ENCODE peak calls at places on chromosomes 5 and 9, in four cellular contexts. Q, B, T and P are unnamed samples.

GRCh38 chr9:77019010-77019809 is at the start of gene FOXB2:
- DNase-seq in Q (no peak), B (no peak), T (no peak), P (no peak)

GRCh38 chr5:35443803-35444595 is 173.7 kb upstream of the SPEF2 start:
- DNase-seq in Q (no peak), B (no peak), T (no peak), P (no peak)

GRCh38 chr9:129580211-129580915 is 40.5 kb downstream of the C9orf50 start:
- DNase-seq in Q (no peak), B (no peak), T (no peak), P (no peak)

GRCh38 chr5:31638286-31638685 is 645 bp upstream of the PDZD2 start:
- DNase-seq in Q (no peak), B (no peak), T (peak), P (no peak)

GRCh38 chr5:146388418-146388817 is 49.8 kb downstream of the POU4F3 start:
- DNase-seq in Q (no peak), B (no peak), T (no peak), P (no peak)

GRCh38 chr5:150539206-150539605 is 31.3 kb downstream of the NDST1 start:
- DNase-seq in Q (no peak), B (no peak), T (no peak), P (no peak)

GRCh38 chr5:18281947-18282557 is 647.8 kb downstream of the TAF11L14 start:
- DNase-seq in Q (no peak), B (no peak), T (no peak), P (no peak)

GRCh38 chr5:157372472-157372822 is 87.6 kb upstream of the NIPAL4 start:
- DNase-seq in Q (no peak), B (no peak), T (no peak), P (no peak)

GRCh38 chr9:110142253-110142652 is 65.7 kb downstream of the C9orf152 start:
- DNase-seq in Q (no peak), B (no peak), T (no peak), P (no peak)

GRCh38 chr9:135476981-135477380 is 2.6 kb upstream of the PPP1R26 start:
- DNase-seq in Q (no peak), B (no peak), T (no peak), P (no peak)

GRCh38 chr9:133635506-133635902 is 659 bp upstream of the DBH start:
- DNase-seq in Q (no peak), B (no peak), T (no peak), P (no peak)

GRCh38 chr5:80919678-80920196 is 40.4 kb upstream of the RASGRF2 start:
- DNase-seq in Q (no peak), B (no peak), T (no peak), P (no peak)
- H3K27ac ChIP-seq in Q (no peak), B (no peak), T (no peak), P (no peak)

DNA sequence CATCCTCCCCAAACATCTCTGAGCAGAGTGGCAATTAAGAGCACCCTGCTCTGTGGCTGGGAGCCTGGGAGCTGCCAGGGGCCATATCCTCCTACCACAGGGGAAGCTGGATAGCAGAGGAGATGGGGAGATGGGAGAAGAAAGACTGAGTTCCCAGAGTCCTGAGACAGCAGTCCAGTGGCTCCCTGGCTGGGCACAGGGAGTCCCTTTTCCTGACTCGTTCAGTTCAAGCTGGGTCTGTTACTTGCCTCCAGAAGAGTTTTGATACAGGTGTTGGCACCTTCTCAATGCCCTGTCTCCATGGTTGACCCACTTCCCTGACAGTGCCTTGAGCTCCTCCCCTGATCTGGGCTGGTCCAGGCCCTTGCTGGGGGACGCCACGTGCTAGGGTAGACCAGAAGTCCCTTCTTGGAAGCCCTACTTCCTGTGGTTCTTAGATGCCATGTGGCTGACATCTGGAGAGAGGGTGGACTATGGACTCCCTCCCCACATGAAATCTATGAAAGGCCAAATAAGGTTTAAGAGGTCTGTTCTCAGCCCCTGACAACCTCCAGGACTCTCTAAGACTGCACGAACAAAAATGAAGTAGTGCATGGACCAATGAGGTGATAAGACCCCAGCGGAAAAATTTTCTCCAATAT is 166.2 kb downstream of the AUH start:
- DNase-seq in Q (no peak), B (no peak), T (no peak), P (no peak)
- H3K27ac ChIP-seq in Q (no peak), B (peak), T (peak), P (no peak)

DNA sequence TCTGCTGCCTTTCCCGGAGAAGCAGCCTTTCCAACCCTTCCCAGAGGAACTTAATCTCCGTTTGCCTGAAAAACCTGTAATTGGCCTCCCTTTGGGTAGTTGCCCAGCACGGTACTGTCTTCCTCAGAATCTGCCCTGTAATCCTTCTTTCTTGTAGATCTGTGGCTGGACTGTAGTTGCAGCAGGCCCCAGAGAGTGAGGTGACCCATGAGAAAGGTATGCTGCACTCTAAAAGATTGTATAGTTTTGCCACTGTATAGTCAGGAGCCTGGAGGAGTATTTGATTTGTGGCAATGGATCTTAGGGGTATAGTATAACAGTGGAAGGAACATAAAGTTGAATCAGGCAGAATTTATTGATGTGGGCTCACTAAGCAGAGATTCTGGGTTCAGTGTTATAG is 11.8 kb downstream of the SPIN1 start:
- DNase-seq in Q (no peak), B (no peak), T (no peak), P (no peak)
- H3K27ac ChIP-seq in Q (no peak), B (no peak), T (peak), P (no peak)

GRCh38 chr5:394671-395155 is 48.3 kb upstream of the EXOC3 start:
- DNase-seq in Q (no peak), B (no peak), T (peak), P (no peak)
- H3K27ac ChIP-seq in Q (no peak), B (no peak), T (no peak), P (no peak)

DNA sequence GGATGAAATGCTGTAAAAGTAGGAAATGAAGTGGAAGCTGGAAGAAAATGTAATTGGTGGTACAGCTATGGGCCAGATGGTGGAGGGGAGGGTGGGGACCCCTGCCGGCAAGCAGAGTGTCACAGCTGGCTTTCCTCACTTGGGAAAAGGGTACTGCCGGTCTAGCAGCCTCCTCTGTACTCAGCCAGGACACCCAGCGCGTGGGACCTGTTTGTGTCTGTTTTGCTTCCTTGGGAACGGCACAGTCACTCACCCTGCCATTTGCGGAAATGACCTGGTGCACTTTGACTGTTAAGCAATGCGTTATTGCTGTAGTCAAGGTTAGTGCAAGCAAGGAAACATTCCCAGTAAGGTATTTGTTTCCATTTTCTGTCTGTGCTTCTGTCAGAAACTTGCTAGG is 10.1 kb downstream of the TMEM252 start:
- DNase-seq in Q (peak), B (peak), T (peak), P (no peak)
- H3K27ac ChIP-seq in Q (no peak), B (peak), T (peak), P (no peak)

GRCh38 chr9:24041294-24041693 is 215.3 kb upstream of the ELAVL2 start:
- DNase-seq in Q (no peak), B (no peak), T (no peak), P (no peak)
- H3K27ac ChIP-seq in Q (no peak), B (no peak), T (no peak), P (no peak)